ENCODE peak calls at places on chromosomes 16 and 17, in ten cellular contexts. N, Z, J, S, X, T, H, W, U and K are unnamed samples.

GRCh38 chr16:51845586-51845985 is 694.5 kb upstream of the SALL1 start:
- DNase-seq in S (no peak), J (no peak), N (no peak), X (no peak), Z (no peak), T (no peak), W (no peak), H (no peak), U (no peak), K (no peak)

GRCh38 chr17:47368262-47368661 is 44.5 kb downstream of the EFCAB13 start:
- DNase-seq in N (no peak), X (no peak), H (no peak), J (no peak), U (no peak), S (no peak), T (no peak), Z (no peak), W (no peak), K (no peak)

GRCh38 chr17:59671386-59671785 is 35.8 kb downstream of the PTRH2 start:
- DNase-seq in S (no peak), U (no peak), X (no peak), H (no peak), T (no peak), Z (no peak), J (no peak), N (no peak), W (no peak), K (no peak)

GRCh38 chr17:27986805-27987684 is 55.4 kb upstream of the NLK start:
- DNase-seq in T (no peak), Z (no peak), U (no peak), J (no peak), W (no peak), X (no peak), H (no peak), S (no peak), N (no peak), K (no peak)

GRCh38 chr17:57211543-57211942 is 44.8 kb upstream of the MSI2 start:
- DNase-seq in H (no peak), S (no peak), J (no peak), Z (no peak), U (no peak), W (no peak), X (no peak), T (peak), N (no peak), K (no peak)

GRCh38 chr16:29943846-29944669 is 17.8 kb upstream of the TMEM219 start:
- DNase-seq in Z (peak), N (no peak), W (no peak), T (peak), S (no peak), U (no peak), H (no peak), X (peak), J (peak), K (no peak)

GRCh38 chr16:19696312-19696711 is 21.7 kb downstream of the KNOP1 start:
- DNase-seq in J (peak), N (peak), T (peak), S (peak), W (peak), H (peak), Z (peak), X (peak), U (peak), K (peak)

GRCh38 chr17:77214743-77215142 is 74.0 kb downstream of the SEC14L1 start:
- DNase-seq in S (no peak), N (no peak), W (no peak), T (peak), H (no peak), U (no peak), Z (peak), J (no peak), X (no peak), K (no peak)

GRCh38 chr17:66996926-66997325 is 32.4 kb downstream of the CACNG4 start:
- DNase-seq in W (no peak), U (no peak), S (no peak), H (no peak), N (no peak), J (no peak), X (no peak), Z (no peak), T (no peak), K (no peak)

GRCh38 chr17:40060887-40061480 is 1.8 kb upstream of the THRA start:
- DNase-seq in W (peak), N (no peak), S (no peak), Z (peak), J (no peak), U (no peak), X (no peak), T (no peak), H (no peak), K (no peak)

GRCh38 chr17:50765454-50766221 is 1.7 kb downstream of the ANKRD40CL start:
- DNase-seq in W (peak), Z (no peak), N (no peak), X (peak), T (no peak), S (no peak), H (no peak), J (no peak), U (no peak), K (no peak)

GRCh38 chr16:31455601-31456314 is 3.5 kb upstream of the ARMC5 start:
- DNase-seq in X (no peak), J (peak), T (peak), S (no peak), Z (no peak), U (no peak), W (no peak), N (no peak), H (no peak), K (no peak)

GRCh38 chr17:17088511-17089205 is 46.4 kb downstream of the MPRIP start:
- DNase-seq in S (no peak), U (no peak), Z (peak), W (no peak), X (no peak), T (no peak), J (no peak), N (no peak), H (no peak), K (no peak)

GRCh38 chr17:65741690-65742089 is 180.2 kb upstream of the AXIN2 start:
- DNase-seq in N (no peak), H (no peak), U (no peak), Z (no peak), W (no peak), X (no peak), J (no peak), T (no peak), S (peak), K (no peak)

GRCh38 chr16:85182286-85182685 is 70.0 kb upstream of the CIBAR2 start:
- DNase-seq in H (no peak), T (no peak), N (no peak), J (no peak), U (no peak), X (no peak), Z (no peak), W (peak), S (no peak), K (no peak)

GRCh38 chr17:63675231-63675606 is 24.7 kb downstream of the LIMD2 start:
- DNase-seq in X (no peak), Z (no peak), H (no peak), S (no peak), J (no peak), N (no peak), W (no peak), U (no peak), T (no peak), K (no peak)

GRCh38 chr16:73315645-73316044 is 267.7 kb upstream of the ZFHX3 start:
- DNase-seq in S (no peak), X (no peak), N (no peak), W (no peak), U (no peak), T (no peak), J (no peak), Z (no peak), H (no peak), K (no peak)

GRCh38 chr17:72514888-72515287 is 394.1 kb downstream of the SOX9 start:
- DNase-seq in S (no peak), N (no peak), Z (no peak), X (peak), T (no peak), J (no peak), W (no peak), H (no peak), U (no peak), K (peak)
- H3K27ac ChIP-seq in S (no peak), N (no peak), Z (no peak), X (no peak), T (peak), J (no peak), W (no peak), H (no peak), U (no peak), K (peak)

GRCh38 chr16:54512461-54512860 is 225.9 kb upstream of the IRX3 start:
- DNase-seq in U (no peak), X (no peak), N (no peak), W (no peak), T (no peak), S (no peak), H (no peak), J (no peak), Z (no peak), K (no peak)

GRCh38 chr16:54511181-54511731 is 224.7 kb upstream of the IRX3 start:
- DNase-seq in X (no peak), H (no peak), W (no peak), U (no peak), J (no peak), Z (no peak), S (no peak), N (no peak), T (no peak), K (no peak)

GRCh38 chr16:54509406-54509931 is 222.9 kb upstream of the IRX3 start:
- DNase-seq in W (no peak), Z (no peak), X (no peak), U (no peak), N (no peak), T (no peak), S (no peak), J (no peak), H (no peak), K (no peak)

GRCh38 chr16:54507091-54507490 is 220.5 kb upstream of the IRX3 start:
- DNase-seq in U (no peak), X (no peak), Z (no peak), T (no peak), N (no peak), S (no peak), W (no peak), J (no peak), H (no peak), K (no peak)

DNA sequence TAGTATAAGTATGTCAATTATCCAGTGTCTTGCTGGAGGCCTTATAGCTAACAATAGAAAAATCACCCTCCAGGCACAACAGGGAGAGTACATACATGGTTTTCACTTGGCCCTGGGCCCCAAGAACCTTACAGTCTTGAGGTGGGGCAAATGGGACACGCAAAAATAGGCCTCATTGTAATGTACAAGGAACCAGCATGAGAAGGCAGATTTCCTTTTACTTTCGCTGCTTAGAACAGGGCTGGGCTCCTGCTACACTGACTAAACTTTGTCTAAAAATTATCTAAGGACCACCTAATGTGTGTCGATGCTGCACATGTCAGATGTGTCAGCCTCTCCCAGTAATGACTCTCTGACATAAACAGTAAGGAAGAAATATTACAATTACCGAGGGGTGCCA is 224.0 kb upstream of the IRX3 start:
- DNase-seq in U (no peak), J (no peak), X (no peak), S (no peak), W (no peak), H (no peak), Z (no peak), T (no peak), N (no peak), K (no peak)
- H3K27ac ChIP-seq in U (no peak), J (no peak), X (no peak), S (no peak), W (no peak), H (no peak), Z (no peak), T (no peak), N (no peak), K (peak)

GRCh38 chr17:79303641-79304205 is 229.1 kb downstream of the ENGASE start:
- DNase-seq in H (no peak), S (no peak), X (no peak), U (no peak), J (no peak), Z (no peak), W (no peak), T (no peak), N (no peak), K (no peak)

GRCh38 chr17:79304907-79305306 is 230.3 kb downstream of the ENGASE start:
- DNase-seq in H (no peak), U (no peak), T (no peak), W (no peak), S (no peak), X (no peak), Z (no peak), J (no peak), N (no peak), K (no peak)

GRCh38 chr17:79306688-79307323 is 232.2 kb downstream of the ENGASE start:
- DNase-seq in H (no peak), U (no peak), Z (peak), W (no peak), X (no peak), N (no peak), T (no peak), S (no peak), J (no peak), K (peak)

GRCh38 chr17:79305831-79306687 is 231.4 kb downstream of the ENGASE start:
- DNase-seq in J (peak), N (no peak), T (no peak), S (no peak), H (no peak), X (peak), W (no peak), U (no peak), Z (peak), K (peak)

DNA sequence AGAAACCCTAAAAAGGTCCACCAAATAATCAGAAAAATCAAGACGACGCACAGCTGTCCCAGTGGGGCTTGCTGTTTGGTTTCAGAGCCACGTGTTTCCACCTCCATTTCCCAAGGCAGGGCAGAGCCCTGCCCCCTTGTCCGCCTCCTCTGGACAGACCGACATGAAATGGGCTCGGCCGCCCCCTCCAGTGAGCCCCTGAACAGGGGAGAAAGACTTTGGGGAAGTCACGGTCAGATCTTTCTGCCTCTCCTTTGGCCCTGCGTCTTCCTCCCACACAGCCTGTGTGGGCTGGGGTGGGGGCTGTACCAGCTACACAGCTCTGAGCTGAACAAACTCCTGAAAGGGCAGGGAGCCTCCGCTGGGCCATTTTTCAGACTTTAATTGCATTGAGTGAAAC is 230.8 kb downstream of the ENGASE start:
- DNase-seq in T (no peak), Z (no peak), X (no peak), H (no peak), J (no peak), U (no peak), S (no peak), N (no peak), W (no peak), K (no peak)
- H3K27ac ChIP-seq in T (no peak), Z (no peak), X (no peak), H (no peak), J (peak), U (no peak), S (no peak), N (no peak), W (no peak), K (peak)

GRCh38 chr17:7218774-7219173 is 862 bp downstream of the DLG4 start:
- DNase-seq in S (no peak), Z (no peak), U (no peak), X (no peak), T (no peak), H (no peak), W (no peak), N (no peak), J (no peak), K (no peak)
- H3K27ac ChIP-seq in S (peak), Z (peak), U (no peak), X (no peak), T (peak), H (peak), W (peak), N (no peak), J (peak), K (peak)

GRCh38 chr16:61324044-61324443 is 712.2 kb downstream of the CDH8 start:
- DNase-seq in J (no peak), N (no peak), W (no peak), S (no peak), X (no peak), Z (no peak), H (no peak), T (no peak), U (no peak), K (no peak)
- H3K27ac ChIP-seq in J (no peak), N (no peak), W (no peak), S (no peak), X (no peak), Z (no peak), H (no peak), T (no peak), U (no peak), K (no peak)